ENCODE peak calls at places on chromosomes 16 and 17, in five cellular contexts. F, C, K, M and O are unnamed samples. For H3K9me3 and H3K4me1, the result is how much of the 10 kb centered on the place peaks cover.

GRCh38 chr17:81976332-81977210 is 858 bp upstream of the ASPSCR1 start:
- DNase-seq in F (peak), C (no peak), K (no peak), M (no peak), O (peak)

GRCh38 chr17:55783684-55784245 is 32.9 kb downstream of the PCTP start:
- DNase-seq in F (no peak), C (peak), K (no peak), M (no peak), O (no peak)

GRCh38 chr17:32510466-32510865 is 23.7 kb downstream of the CDK5R1 start:
- DNase-seq in F (no peak), C (no peak), K (no peak), M (no peak), O (no peak)

GRCh38 chr16:2857451-2858244 is at the start of gene PRSS22:
- DNase-seq in F (peak), C (no peak), K (no peak), M (no peak), O (no peak)

GRCh38 chr17:67110619-67111018 is 66.3 kb downstream of the CACNG1 start:
- DNase-seq in F (no peak), C (no peak), K (no peak), M (no peak), O (no peak)

GRCh38 chr17:55648086-55648485 is 74.6 kb downstream of the TMEM100 start:
- DNase-seq in F (no peak), C (no peak), K (no peak), M (no peak), O (no peak)

GRCh38 chr17:82449136-82449882 is 1.2 kb downstream of the CYBC1 start:
- DNase-seq in F (peak), C (peak), K (no peak), M (peak), O (peak)

GRCh38 chr17:66950325-66950724 is 14.2 kb upstream of the CACNG4 start:
- DNase-seq in F (no peak), C (no peak), K (no peak), M (no peak), O (no peak)

GRCh38 chr16:7350801-7351200 is 18.2 kb downstream of the RBFOX1 start:
- DNase-seq in F (no peak), C (no peak), K (no peak), M (no peak), O (no peak)

GRCh38 chr16:50067290-50067853 is 1.6 kb downstream of the HEATR3 start:
- DNase-seq in F (peak), C (no peak), K (peak), M (no peak), O (no peak)

GRCh38 chr17:77400445-77400870 is 259.7 kb downstream of the SEC14L1 start:
- DNase-seq in F (no peak), C (peak), K (peak), M (peak), O (peak)

GRCh38 chr16:84893467-84893848 is 73.7 kb downstream of the CRISPLD2 start:
- DNase-seq in F (no peak), C (no peak), K (no peak), M (no peak), O (no peak)

GRCh38 chr17:47246120-47246519 is 7.5 kb upstream of the ITGB3 start:
- DNase-seq in F (no peak), C (no peak), K (no peak), M (no peak), O (no peak)

GRCh38 chr16:66414891-66415290 is 12.2 kb upstream of the BEAN1 start:
- DNase-seq in F (no peak), C (no peak), K (no peak), M (no peak), O (no peak)

GRCh38 chr17:9472094-9472493 is 103.5 kb downstream of the STX8 start:
- DNase-seq in F (no peak), C (no peak), K (no peak), M (no peak), O (no peak)

GRCh38 chr17:78408476-78409020 is 30.1 kb downstream of the PGS1 start:
- DNase-seq in F (peak), C (no peak), K (peak), M (no peak), O (no peak)

GRCh38 chr16:8905168-8905762 is 23.1 kb downstream of the LITAFD start:
- DNase-seq in F (peak), C (no peak), K (peak), M (no peak), O (peak)

GRCh38 chr16:85328665-85329058 is 216.4 kb upstream of the CIBAR2 start:
- DNase-seq in F (no peak), C (no peak), K (peak), M (no peak), O (no peak)

GRCh38 chr16:66539628-66540469 is 10.1 kb downstream of the TK2 start:
- DNase-seq in F (peak), C (no peak), K (no peak), M (no peak), O (no peak)

GRCh38 chr16:10817963-10818941 is at the start of gene TVP23A:
- DNase-seq in F (no peak), C (peak), K (peak), M (no peak), O (no peak)

GRCh38 chr16:24463196-24463945 is 76.0 kb upstream of the RBBP6 start:
- DNase-seq in F (no peak), C (no peak), K (no peak), M (no peak), O (no peak)

GRCh38 chr17:82238562-82239201 is 9.8 kb downstream of the SLC16A3 start:
- DNase-seq in F (peak), C (peak), K (no peak), M (no peak), O (peak)

GRCh38 chr16:85412911-85413520 is 200.1 kb upstream of the GSE1 start:
- DNase-seq in F (no peak), C (peak), K (no peak), M (peak), O (no peak)

GRCh38 chr16:23694707-23695373 is 16.2 kb downstream of the PLK1 start:
- DNase-seq in F (no peak), C (no peak), K (peak), M (no peak), O (no peak)

GRCh38 chr17:55818451-55819375 is 67.9 kb downstream of the PCTP start:
- DNase-seq in F (no peak), C (no peak), K (no peak), M (no peak), O (no peak)

GRCh38 chr17:44655983-44656700 is at the start of gene MEIOC:
- DNase-seq in F (peak), C (no peak), K (peak), M (peak), O (no peak)

GRCh38 chr16:53159781-53160436 is 105.1 kb downstream of the CHD9 start:
- DNase-seq in F (peak), C (no peak), K (peak), M (no peak), O (peak)

GRCh38 chr16:1271380-1271749 is 15.5 kb downstream of the TPSD1 start:
- DNase-seq in F (peak), C (no peak), K (no peak), M (no peak), O (no peak)

GRCh38 chr16:1276580-1276878 is 20.7 kb downstream of the TPSD1 start:
- DNase-seq in F (no peak), C (no peak), K (no peak), M (no peak), O (no peak)

GRCh38 chr16:1272453-1273198 is 16.8 kb downstream of the TPSD1 start:
- DNase-seq in F (no peak), C (no peak), K (no peak), M (no peak), O (no peak)

GRCh38 chr16:1275791-1276579 is 20.1 kb downstream of the TPSD1 start:
- DNase-seq in F (no peak), C (no peak), K (no peak), M (no peak), O (no peak)

DNA sequence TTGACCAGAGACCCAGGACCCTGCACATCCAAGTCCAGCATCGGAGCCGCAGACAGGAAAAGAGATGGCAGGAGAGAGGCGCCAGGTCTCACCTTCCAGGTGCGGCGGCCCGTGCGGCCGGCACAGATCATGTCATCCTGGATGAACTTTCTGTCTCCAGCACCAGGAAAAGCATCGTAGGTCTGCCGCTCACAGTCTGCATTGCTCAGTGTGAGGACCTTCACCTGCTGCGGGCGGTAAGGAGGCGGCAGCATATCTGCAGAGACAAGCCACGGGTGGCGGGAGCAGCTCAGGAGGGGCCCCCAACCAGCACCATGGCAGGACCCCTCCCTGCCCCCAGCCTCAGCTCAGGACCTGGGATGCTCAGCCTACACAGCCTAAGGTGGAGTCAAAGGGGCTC is 17.9 kb downstream of the TPSD1 start:
- DNase-seq in F (no peak), C (no peak), K (no peak), M (no peak), O (no peak)
- H3K9me3 ChIP-seq in F (under half), C (under half), K (under half), M (under half), O (under half)

GRCh38 chr17:8412089-8412488 is 14.5 kb upstream of the RNF222 start:
- DNase-seq in F (peak), C (no peak), K (no peak), M (no peak), O (no peak)
- H3K4me1 ChIP-seq in F (under half), C (under half), K (under half), M (under half), O (under half)

DNA sequence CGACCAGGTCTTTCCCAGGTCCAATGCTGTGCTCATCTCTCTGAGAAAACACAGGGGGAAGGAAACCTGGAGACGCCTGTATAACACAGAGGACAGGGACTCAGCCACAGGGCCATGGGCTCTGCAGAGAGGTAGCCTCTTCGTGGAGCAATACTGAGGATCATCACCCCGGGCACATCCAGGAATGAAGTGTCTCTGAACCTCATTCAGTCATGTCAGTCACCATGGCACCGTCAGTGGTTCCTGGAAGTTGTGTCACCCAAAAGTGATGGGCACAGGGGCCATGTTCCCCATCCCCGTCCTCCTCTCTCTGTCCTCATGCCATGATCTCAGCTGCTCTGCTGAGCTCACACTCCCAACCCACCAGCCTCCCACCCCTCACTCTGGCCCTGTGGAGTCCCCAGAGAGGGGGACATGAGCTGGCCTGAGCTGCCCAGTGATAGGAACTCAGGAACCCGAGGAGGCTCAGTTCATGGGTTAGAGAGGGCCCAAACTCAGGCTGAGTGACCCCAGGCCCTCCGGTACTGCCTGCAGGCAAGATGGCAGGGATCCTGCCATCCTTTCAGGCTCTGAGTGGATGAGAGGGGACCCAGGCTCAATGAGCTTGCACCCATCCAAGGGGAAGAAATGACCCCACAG is 53.4 kb downstream of the PITPNM3 start:
- DNase-seq in F (no peak), C (no peak), K (no peak), M (no peak), O (no peak)
- H3K9me3 ChIP-seq in F (under half), C (under half), K (under half), M (under half), O (under half)

DNA sequence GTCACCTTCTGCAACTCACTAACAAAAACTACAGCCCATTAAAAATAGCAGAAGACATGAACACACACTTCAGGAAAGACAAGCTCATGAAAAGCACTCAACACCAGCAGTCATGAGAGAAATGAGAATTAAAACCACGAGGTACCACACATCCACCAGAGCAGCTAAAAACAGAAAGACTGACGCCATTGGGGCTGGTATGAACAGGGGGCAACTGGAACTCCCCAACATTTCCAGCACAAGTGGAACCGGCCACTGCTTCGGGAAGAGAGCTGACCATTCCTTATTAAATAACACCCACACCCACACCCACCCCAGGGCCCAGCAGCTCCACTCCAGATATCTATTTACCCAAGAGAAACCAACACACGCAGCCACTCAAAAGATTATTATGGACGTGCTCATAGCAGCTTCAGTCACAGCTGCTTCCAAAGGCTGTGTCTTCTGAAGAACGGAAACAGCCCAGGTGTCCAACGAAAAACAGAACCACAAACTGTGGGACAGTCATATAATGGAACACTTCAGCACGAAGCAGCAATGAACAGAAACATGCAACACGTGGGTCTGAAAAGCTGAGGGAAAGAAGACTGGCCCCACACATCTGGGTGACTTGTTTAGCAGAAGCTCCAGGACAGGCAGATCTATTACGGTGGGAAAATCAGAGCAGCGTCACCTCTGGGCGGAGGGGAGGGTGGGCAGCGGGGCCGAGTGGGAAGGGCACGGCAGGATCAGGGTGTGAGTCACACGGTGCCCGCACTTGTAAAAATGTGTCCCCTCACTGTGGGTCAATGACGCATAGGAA is 41.1 kb downstream of the KLHDC4 start:
- DNase-seq in F (no peak), C (no peak), K (no peak), M (no peak), O (no peak)
- H3K4me1 ChIP-seq in F (under half), C (under half), K (under half), M (under half), O (under half)

GRCh38 chr16:31664683-31665482 is 137.2 kb downstream of the AHSP start:
- DNase-seq in F (no peak), C (no peak), K (no peak), M (no peak), O (no peak)
- H3K9me3 ChIP-seq in F (under half), C (under half), K (under half), M (under half), O (under half)

GRCh38 chr16:4377573-4378146 is 6.0 kb downstream of the VASN start:
- DNase-seq in F (no peak), C (peak), K (no peak), M (no peak), O (no peak)
- H3K4me1 ChIP-seq in F (under half), C (under half), K (under half), M (under half), O (under half)